ENCODE peak calls at places on chromosomes 5 and 9, in eight cellular contexts. F is mesendoderm, W is neuronal stem cell, J is left colon, S is substantia nigra, M is MCF 10A, K is NCI-H2171 treated with DMSO at 0.1 percent for 48 hours, Z is T-helper 1 cell. T is an unnamed sample.
A peak's percentile ranks its signal among the peaks of the same experiment; 100 is the strongest.

GRCh38 chr5:149019562-149020140 is 43.2 kb downstream of the SH3TC2 start:
- DNase-seq in Z (no peak), W (no peak), M (no peak), K (no peak), J (no peak), F (no peak), S (no peak), T (no peak)

GRCh38 chr9:35993976-35994720 is 36.2 kb upstream of the OR2S2 start:
- DNase-seq in F (no peak), K (no peak), S (no peak), W (no peak), J (no peak), M (no peak), Z (no peak), T (no peak)

GRCh38 chr5:124527220-124527991 is 219.0 kb downstream of the ZNF608 start:
- DNase-seq in Z (no peak), K (no peak), W (no peak), J (peak; percentile 45), S (no peak), F (no peak), M (peak; percentile 73), T (no peak)

GRCh38 chr5:112390327-112390726 is 28.8 kb downstream of the EPB41L4A start:
- DNase-seq in W (no peak), M (no peak), F (no peak), S (no peak), K (peak; percentile 3), J (peak; percentile 44), Z (no peak), T (no peak)

GRCh38 chr5:150788974-150789373 is 10.4 kb downstream of the SMIM3 start:
- DNase-seq in J (no peak), S (no peak), M (no peak), K (no peak), W (no peak), F (no peak), Z (no peak), T (no peak)

GRCh38 chr5:137822158-137822764 is 45.4 kb upstream of the MYOT start:
- DNase-seq in Z (no peak), F (peak; percentile 89), M (peak; percentile 72), W (peak; percentile 52), S (peak; percentile 9), J (no peak), K (peak; percentile 22), T (no peak)

GRCh38 chr5:80885698-80886000 is 74.5 kb upstream of the RASGRF2 start:
- DNase-seq in Z (no peak), W (no peak), J (no peak), M (no peak), S (no peak), K (no peak), F (peak; percentile 40), T (no peak)

GRCh38 chr5:150782850-150783249 is 4.3 kb downstream of the SMIM3 start:
- DNase-seq in F (no peak), J (no peak), Z (no peak), W (no peak), S (no peak), M (no peak), K (no peak), T (no peak)

GRCh38 chr5:100900142-100900795 is 2.8 kb downstream of the ST8SIA4 start:
- DNase-seq in S (no peak), J (peak; percentile 49), F (peak; percentile 82), W (peak; percentile 27), M (peak; percentile 60), K (no peak), Z (no peak), T (no peak)

GRCh38 chr9:19922476-19923118 is 133.8 kb upstream of the SLC24A2 start:
- DNase-seq in K (peak; percentile 62), Z (no peak), J (no peak), M (peak; percentile 54), F (peak; percentile 81), S (peak; percentile 13), W (peak; percentile 54), T (no peak)

GRCh38 chr9:1051286-1052118 is 1.3 kb downstream of the DMRT2 start:
- DNase-seq in W (no peak), Z (no peak), J (no peak), F (peak; percentile 82), K (peak; percentile 73), M (no peak), S (peak; percentile 20), T (no peak)

GRCh38 chr5:150272531-150272930 is 17.0 kb downstream of the CAMK2A start:
- DNase-seq in F (peak; percentile 82), M (peak; percentile 81), S (no peak), Z (no peak), W (peak; percentile 50), J (no peak), K (peak; percentile 83), T (no peak)

GRCh38 chr5:181035991-181036815 is 3.9 kb upstream of the BTNL9 start:
- DNase-seq in K (peak; percentile 4), Z (no peak), S (no peak), J (no peak), W (no peak), M (no peak), F (no peak), T (no peak)

GRCh38 chr5:153018121-153018520 is 472.3 kb upstream of the GRIA1 start:
- DNase-seq in J (no peak), S (no peak), M (no peak), K (no peak), W (no peak), Z (no peak), F (no peak), T (no peak)

GRCh38 chr5:69007726-69008368 is 86.0 kb upstream of the SLC30A5 start:
- DNase-seq in S (peak; percentile 0), M (peak; percentile 75), W (peak; percentile 73), J (peak; percentile 30), Z (peak; percentile 35), K (peak; percentile 32), F (peak; percentile 84), T (peak; percentile 48)

GRCh38 chr5:150253416-150254208 is 36.0 kb downstream of the CAMK2A start:
- DNase-seq in F (peak; percentile 49), J (no peak), W (no peak), Z (no peak), S (no peak), K (no peak), M (no peak), T (no peak)

GRCh38 chr9:89603629-89604462 is 966 bp upstream of the GADD45G start:
- DNase-seq in F (peak; percentile 92), S (peak; percentile 24), J (peak; percentile 83), W (peak; percentile 82), Z (peak; percentile 21), M (peak; percentile 49), K (peak; percentile 89), T (peak; percentile 23)

GRCh38 chr9:124894741-124895170 is 32.8 kb downstream of the ARPC5L start:
- DNase-seq in W (no peak), K (peak; percentile 37), S (no peak), F (peak; percentile 76), J (no peak), M (peak; percentile 54), Z (no peak), T (peak; percentile 12)

GRCh38 chr5:111655169-111655924 is 101.6 kb downstream of the NREP start:
- DNase-seq in M (peak; percentile 94), J (no peak), S (no peak), W (no peak), K (no peak), Z (no peak), F (no peak), T (no peak)

GRCh38 chr9:91914404-91914803 is 35.6 kb downstream of the ROR2 start:
- DNase-seq in S (no peak), K (no peak), W (no peak), F (no peak), M (no peak), Z (no peak), J (no peak), T (no peak)

GRCh38 chr5:74392698-74393431 is 247.7 kb downstream of the ENC1 start:
- DNase-seq in W (no peak), K (no peak), F (no peak), Z (no peak), M (no peak), J (no peak), S (no peak), T (no peak)

GRCh38 chr5:74386571-74387334 is 253.8 kb downstream of the ENC1 start:
- DNase-seq in Z (no peak), W (no peak), M (no peak), J (no peak), S (no peak), K (no peak), F (no peak), T (no peak)

GRCh38 chr5:61496406-61497307 is 164.6 kb downstream of the ZSWIM6 start:
- DNase-seq in K (peak; percentile 18), S (no peak), F (peak; percentile 28), W (peak; percentile 64), J (no peak), M (no peak), Z (no peak), T (no peak)

GRCh38 chr5:163434410-163434866 is 3.0 kb upstream of the CCNG1 start:
- DNase-seq in W (no peak), K (no peak), S (no peak), M (peak; percentile 84), J (peak; percentile 49), Z (no peak), F (no peak), T (no peak)

GRCh38 chr5:39412995-39413394 is 11.8 kb downstream of the DAB2 start:
- DNase-seq in W (no peak), F (no peak), J (no peak), K (no peak), Z (no peak), M (no peak), S (no peak), T (no peak)

GRCh38 chr5:174501461-174502069 is 222.8 kb upstream of the MSX2 start:
- DNase-seq in M (peak; percentile 90), Z (no peak), J (no peak), W (no peak), K (no peak), F (no peak), S (no peak), T (no peak)

GRCh38 chr9:127186799-127187198 is 64.4 kb upstream of the ANGPTL2 start:
- DNase-seq in F (no peak), Z (no peak), M (no peak), K (no peak), S (no peak), W (no peak), J (no peak), T (no peak)

GRCh38 chr5:55575815-55576583 is 41.2 kb upstream of the PLPP1 start:
- DNase-seq in M (no peak), J (no peak), K (no peak), Z (no peak), S (no peak), F (no peak), W (no peak), T (no peak)

GRCh38 chr5:33180900-33181299 is 259.9 kb upstream of the TARS1 start:
- DNase-seq in K (peak; percentile 55), S (no peak), W (peak; percentile 12), M (peak; percentile 56), F (peak; percentile 26), J (no peak), Z (no peak), T (no peak)

GRCh38 chr5:76874088-76874581 is 24.3 kb downstream of the S100Z start:
- DNase-seq in K (peak; percentile 56), M (no peak), J (no peak), F (peak; percentile 95), W (no peak), S (no peak), Z (no peak), T (no peak)

GRCh38 chr9:97873877-97874276 is 20.9 kb downstream of the FOXE1 start:
- DNase-seq in M (peak; percentile 83), J (no peak), K (no peak), F (no peak), W (no peak), S (no peak), Z (no peak), T (no peak)

GRCh38 chr9:116806075-116806474 is 119.0 kb downstream of the TRIM32 start:
- DNase-seq in Z (no peak), J (no peak), W (peak; percentile 56), F (peak; percentile 70), S (no peak), K (no peak), M (peak; percentile 63), T (no peak)

GRCh38 chr5:107672212-107673105 is 1.7 kb upstream of the EFNA5 start:
- DNase-seq in W (peak; percentile 93), S (no peak), F (peak; percentile 100), M (peak; percentile 99), K (peak; percentile 93), Z (no peak), J (peak; percentile 93), T (no peak)

GRCh38 chr5:170311856-170312405 is 14.4 kb upstream of the LCP2 start:
- DNase-seq in J (no peak), F (no peak), K (no peak), M (peak; percentile 33), Z (no peak), W (no peak), S (no peak), T (no peak)